ENCODE peak calls at places on chromosomes 5 and 9, in nine cellular contexts. J is psoas muscle; P is activated CD4-positive, CD25-positive, alpha-beta regulatory T cell; F is A549; C is frontal cortex; O is midbrain; Q is A673; X is heart left ventricle; N is CD4-positive, CD25-positive, alpha-beta regulatory T cell. E is an unnamed sample.

GRCh38 chr9:136339958-136340310 is 12.6 kb downstream of the GPSM1 start:
- DNase-seq in J (no peak), P (no peak), F (no peak), C (no peak), O (no peak), Q (no peak), X (no peak), N (no peak), E (no peak)

GRCh38 chr9:20640331-20641187 is 18.3 kb upstream of the MLLT3 start:
- DNase-seq in J (peak), P (peak), F (no peak), C (no peak), O (peak), Q (peak), X (peak), N (peak), E (peak)

GRCh38 chr9:121890746-121891145 is 202.4 kb downstream of the TTLL11 start:
- DNase-seq in J (no peak), P (no peak), F (no peak), C (no peak), O (no peak), Q (no peak), X (no peak), N (no peak), E (no peak)

GRCh38 chr5:76952795-76953536 is at the start of gene CRHBP:
- DNase-seq in J (no peak), P (no peak), F (no peak), C (no peak), O (no peak), Q (no peak), X (no peak), N (no peak), E (no peak)

GRCh38 chr9:33315371-33315770 is 25.1 kb downstream of the NFX1 start:
- DNase-seq in J (no peak), P (no peak), F (no peak), C (no peak), O (no peak), Q (no peak), X (no peak), N (no peak), E (no peak)

GRCh38 chr5:171984748-171985419 is 21.6 kb downstream of the FBXW11 start:
- DNase-seq in J (no peak), P (no peak), F (no peak), C (no peak), O (no peak), Q (peak), X (no peak), N (peak), E (peak)

GRCh38 chr5:14299666-14300065 is 156.5 kb downstream of the TRIO start:
- DNase-seq in J (no peak), P (no peak), F (no peak), C (no peak), O (no peak), Q (peak), X (no peak), N (no peak), E (no peak)

GRCh38 chr9:13750061-13750460 is 470.6 kb upstream of the MPDZ start:
- DNase-seq in J (no peak), P (no peak), F (no peak), C (no peak), O (no peak), Q (no peak), X (no peak), N (no peak), E (peak)

GRCh38 chr9:91405343-91406077 is 18.1 kb downstream of the NFIL3 start:
- DNase-seq in J (no peak), P (no peak), F (no peak), C (no peak), O (no peak), Q (no peak), X (no peak), N (no peak), E (no peak)

GRCh38 chr9:134571946-134572914 is 69.4 kb upstream of the COL5A1 start:
- DNase-seq in J (no peak), P (no peak), F (no peak), C (no peak), O (no peak), Q (no peak), X (peak), N (peak), E (no peak)